ENCODE peak calls at places on chromosomes 4 and X, in seven cellular contexts. One of them, this sample, is unnamed.

GRCh38 chrX:123878177-123878576 is 18.3 kb downstream of the XIAP start:
- DNase-seq in CD4-positive, CD25-positive, alpha-beta regulatory T cell: peak
- DNase-seq in effector memory CD4-positive, alpha-beta T cell: no peak
- DNase-seq in OCI-LY7: peak
- DNase-seq in astrocyte: no peak
- DNase-seq in pancreas: no peak
- DNase-seq in psoas muscle: no peak
- DNase-seq in this sample: peak

GRCh38 chrX:20382518-20383291 is 116.0 kb upstream of the RPS6KA3 start:
- DNase-seq in CD4-positive, CD25-positive, alpha-beta regulatory T cell: no peak
- DNase-seq in effector memory CD4-positive, alpha-beta T cell: no peak
- DNase-seq in OCI-LY7: no peak
- DNase-seq in astrocyte: no peak
- DNase-seq in pancreas: no peak
- DNase-seq in psoas muscle: no peak
- DNase-seq in this sample: no peak

GRCh38 chr4:152709675-152710438 is 30.1 kb upstream of the TMEM154 start:
- DNase-seq in CD4-positive, CD25-positive, alpha-beta regulatory T cell: no peak
- DNase-seq in effector memory CD4-positive, alpha-beta T cell: no peak
- DNase-seq in OCI-LY7: no peak
- DNase-seq in astrocyte: peak
- DNase-seq in pancreas: no peak
- DNase-seq in psoas muscle: no peak
- DNase-seq in this sample: no peak

GRCh38 chrX:70664726-70665125 is 220.1 kb downstream of the DLG3 start:
- DNase-seq in CD4-positive, CD25-positive, alpha-beta regulatory T cell: peak
- DNase-seq in effector memory CD4-positive, alpha-beta T cell: no peak
- DNase-seq in OCI-LY7: peak
- DNase-seq in astrocyte: peak
- DNase-seq in pancreas: peak
- DNase-seq in psoas muscle: no peak
- DNase-seq in this sample: peak

GRCh38 chr4:6616087-6616995 is 24.1 kb upstream of the MRFAP1 start:
- DNase-seq in CD4-positive, CD25-positive, alpha-beta regulatory T cell: no peak
- DNase-seq in effector memory CD4-positive, alpha-beta T cell: no peak
- DNase-seq in OCI-LY7: no peak
- DNase-seq in astrocyte: no peak
- DNase-seq in pancreas: no peak
- DNase-seq in psoas muscle: no peak
- DNase-seq in this sample: no peak

GRCh38 chr4:6824071-6824470 is 41.5 kb downstream of the KIAA0232 start:
- DNase-seq in CD4-positive, CD25-positive, alpha-beta regulatory T cell: no peak
- DNase-seq in effector memory CD4-positive, alpha-beta T cell: no peak
- DNase-seq in OCI-LY7: no peak
- DNase-seq in astrocyte: peak
- DNase-seq in pancreas: no peak
- DNase-seq in psoas muscle: no peak
- DNase-seq in this sample: no peak

GRCh38 chr4:73853246-73853704 is at the start of gene PF4V1:
- DNase-seq in CD4-positive, CD25-positive, alpha-beta regulatory T cell: no peak
- DNase-seq in effector memory CD4-positive, alpha-beta T cell: no peak
- DNase-seq in OCI-LY7: no peak
- DNase-seq in astrocyte: no peak
- DNase-seq in pancreas: peak
- DNase-seq in psoas muscle: peak
- DNase-seq in this sample: no peak

GRCh38 chr4:126071346-126072333 is 756.9 kb downstream of the FAT4 start:
- DNase-seq in CD4-positive, CD25-positive, alpha-beta regulatory T cell: no peak
- DNase-seq in effector memory CD4-positive, alpha-beta T cell: no peak
- DNase-seq in OCI-LY7: no peak
- DNase-seq in astrocyte: peak
- DNase-seq in pancreas: peak
- DNase-seq in psoas muscle: no peak
- DNase-seq in this sample: no peak

GRCh38 chr4:7516116-7516772 is 81.5 kb upstream of the PSAPL1 start:
- DNase-seq in CD4-positive, CD25-positive, alpha-beta regulatory T cell: no peak
- DNase-seq in effector memory CD4-positive, alpha-beta T cell: no peak
- DNase-seq in OCI-LY7: no peak
- DNase-seq in astrocyte: no peak
- DNase-seq in pancreas: no peak
- DNase-seq in psoas muscle: no peak
- DNase-seq in this sample: no peak

GRCh38 chrX:127038065-127038464 is 218.5 kb downstream of the PRR32 start:
- DNase-seq in CD4-positive, CD25-positive, alpha-beta regulatory T cell: no peak
- DNase-seq in effector memory CD4-positive, alpha-beta T cell: no peak
- DNase-seq in OCI-LY7: no peak
- DNase-seq in astrocyte: no peak
- DNase-seq in pancreas: no peak
- DNase-seq in psoas muscle: no peak
- DNase-seq in this sample: no peak

GRCh38 chr4:15470149-15470520 is 453 bp downstream of the CC2D2A start:
- DNase-seq in CD4-positive, CD25-positive, alpha-beta regulatory T cell: no peak
- DNase-seq in effector memory CD4-positive, alpha-beta T cell: no peak
- DNase-seq in OCI-LY7: no peak
- DNase-seq in astrocyte: peak
- DNase-seq in pancreas: no peak
- DNase-seq in psoas muscle: no peak
- DNase-seq in this sample: no peak

GRCh38 chrX:42739258-42739657 is 38.7 kb downstream of the PPP1R2C start:
- DNase-seq in CD4-positive, CD25-positive, alpha-beta regulatory T cell: peak
- DNase-seq in effector memory CD4-positive, alpha-beta T cell: no peak
- DNase-seq in OCI-LY7: peak
- DNase-seq in astrocyte: no peak
- DNase-seq in pancreas: no peak
- DNase-seq in psoas muscle: no peak
- DNase-seq in this sample: peak

GRCh38 chrX:38940547-38940946 is 139.3 kb downstream of the MID1IP1 start:
- DNase-seq in CD4-positive, CD25-positive, alpha-beta regulatory T cell: no peak
- DNase-seq in effector memory CD4-positive, alpha-beta T cell: no peak
- DNase-seq in OCI-LY7: no peak
- DNase-seq in astrocyte: no peak
- DNase-seq in pancreas: no peak
- DNase-seq in psoas muscle: no peak
- DNase-seq in this sample: no peak

GRCh38 chrX:74464722-74465121 is 43.4 kb downstream of the SLC16A2 start:
- DNase-seq in CD4-positive, CD25-positive, alpha-beta regulatory T cell: no peak
- DNase-seq in effector memory CD4-positive, alpha-beta T cell: no peak
- DNase-seq in OCI-LY7: no peak
- DNase-seq in astrocyte: no peak
- DNase-seq in pancreas: no peak
- DNase-seq in psoas muscle: no peak
- DNase-seq in this sample: no peak

GRCh38 chr4:79917246-79917645 is 155.8 kb downstream of the ANTXR2 start:
- DNase-seq in CD4-positive, CD25-positive, alpha-beta regulatory T cell: peak
- DNase-seq in effector memory CD4-positive, alpha-beta T cell: no peak
- DNase-seq in OCI-LY7: peak
- DNase-seq in astrocyte: peak
- DNase-seq in pancreas: no peak
- DNase-seq in psoas muscle: peak
- DNase-seq in this sample: peak

GRCh38 chr4:3689576-3690551 is 76.3 kb upstream of the ADRA2C start:
- DNase-seq in CD4-positive, CD25-positive, alpha-beta regulatory T cell: no peak
- DNase-seq in effector memory CD4-positive, alpha-beta T cell: no peak
- DNase-seq in OCI-LY7: no peak
- DNase-seq in astrocyte: no peak
- DNase-seq in pancreas: no peak
- DNase-seq in psoas muscle: peak
- DNase-seq in this sample: no peak

GRCh38 chrX:72142094-72142843 is 10.6 kb upstream of the RTL5 start:
- DNase-seq in CD4-positive, CD25-positive, alpha-beta regulatory T cell: no peak
- DNase-seq in effector memory CD4-positive, alpha-beta T cell: no peak
- DNase-seq in OCI-LY7: no peak
- DNase-seq in astrocyte: peak
- DNase-seq in pancreas: no peak
- DNase-seq in psoas muscle: no peak
- DNase-seq in this sample: no peak

GRCh38 chrX:1534321-1535168 is 2.4 kb downstream of the P2RY8 start:
- DNase-seq in CD4-positive, CD25-positive, alpha-beta regulatory T cell: peak
- DNase-seq in effector memory CD4-positive, alpha-beta T cell: no peak
- DNase-seq in OCI-LY7: peak
- DNase-seq in astrocyte: no peak
- DNase-seq in pancreas: no peak
- DNase-seq in psoas muscle: no peak
- DNase-seq in this sample: peak

GRCh38 chr4:132992686-132993085 is 156.4 kb upstream of the PCDH10 start:
- DNase-seq in CD4-positive, CD25-positive, alpha-beta regulatory T cell: no peak
- DNase-seq in effector memory CD4-positive, alpha-beta T cell: no peak
- DNase-seq in OCI-LY7: no peak
- DNase-seq in astrocyte: no peak
- DNase-seq in pancreas: no peak
- DNase-seq in psoas muscle: no peak
- DNase-seq in this sample: no peak

GRCh38 chr4:24489870-24490269 is 94.5 kb downstream of the DHX15 start:
- DNase-seq in CD4-positive, CD25-positive, alpha-beta regulatory T cell: no peak
- DNase-seq in effector memory CD4-positive, alpha-beta T cell: no peak
- DNase-seq in OCI-LY7: no peak
- DNase-seq in astrocyte: no peak
- DNase-seq in pancreas: no peak
- DNase-seq in psoas muscle: peak
- DNase-seq in this sample: no peak

GRCh38 chrX:97527725-97528124 is 644.0 kb downstream of the RPA4 start:
- DNase-seq in CD4-positive, CD25-positive, alpha-beta regulatory T cell: no peak
- DNase-seq in effector memory CD4-positive, alpha-beta T cell: no peak
- DNase-seq in OCI-LY7: peak
- DNase-seq in astrocyte: no peak
- DNase-seq in pancreas: no peak
- DNase-seq in psoas muscle: no peak
- DNase-seq in this sample: no peak

GRCh38 chr4:138405439-138405838 is 163.3 kb upstream of the SLC7A11 start:
- DNase-seq in CD4-positive, CD25-positive, alpha-beta regulatory T cell: no peak
- DNase-seq in effector memory CD4-positive, alpha-beta T cell: no peak
- DNase-seq in OCI-LY7: no peak
- DNase-seq in astrocyte: peak
- DNase-seq in pancreas: no peak
- DNase-seq in psoas muscle: no peak
- DNase-seq in this sample: no peak

GRCh38 chr4:180057891-180058643 is 2185.1 kb upstream of the TENM3 start:
- DNase-seq in CD4-positive, CD25-positive, alpha-beta regulatory T cell: no peak
- DNase-seq in effector memory CD4-positive, alpha-beta T cell: no peak
- DNase-seq in OCI-LY7: no peak
- DNase-seq in astrocyte: peak
- DNase-seq in pancreas: peak
- DNase-seq in psoas muscle: peak
- DNase-seq in this sample: no peak

DNA sequence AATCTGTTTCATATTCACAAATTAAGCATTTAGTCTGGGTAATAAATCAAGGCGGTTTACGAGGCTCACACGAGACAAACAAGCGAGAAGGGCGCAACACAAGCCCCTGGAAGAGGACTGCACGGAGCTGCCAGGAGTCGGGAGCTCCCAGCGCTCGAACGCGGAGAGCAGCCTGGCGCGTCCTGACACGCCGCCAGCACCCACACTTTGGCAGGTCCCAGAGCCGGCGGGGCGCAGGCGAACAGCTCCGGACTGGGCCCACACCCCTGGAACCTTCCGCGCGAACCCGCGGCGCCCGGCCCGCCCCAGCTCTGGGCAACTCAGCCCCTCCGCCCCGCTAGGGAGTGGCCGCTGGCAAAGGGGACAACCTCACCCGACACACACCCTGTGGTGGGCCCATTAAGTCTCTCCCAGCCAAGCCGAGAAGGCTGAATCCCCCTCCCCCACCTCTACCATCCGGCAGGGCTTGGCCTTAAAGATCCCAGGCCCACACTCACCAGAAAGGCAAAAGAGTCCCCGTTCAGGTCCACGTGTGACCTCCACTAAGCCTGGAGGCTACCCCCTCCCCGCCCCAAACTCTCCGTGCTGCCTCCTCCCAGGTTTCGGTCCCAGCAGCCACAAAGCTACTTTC is 47.4 kb upstream of the BCOR start:
- DNase-seq in CD4-positive, CD25-positive, alpha-beta regulatory T cell: no peak
- DNase-seq in effector memory CD4-positive, alpha-beta T cell: no peak
- DNase-seq in OCI-LY7: no peak
- DNase-seq in astrocyte: no peak
- DNase-seq in pancreas: no peak
- DNase-seq in psoas muscle: peak
- DNase-seq in this sample: no peak
- H3K27ac ChIP-seq in CD4-positive, CD25-positive, alpha-beta regulatory T cell: no peak
- H3K27ac ChIP-seq in effector memory CD4-positive, alpha-beta T cell: no peak
- H3K27ac ChIP-seq in OCI-LY7: no peak
- H3K27ac ChIP-seq in astrocyte: no peak
- H3K27ac ChIP-seq in pancreas: no peak
- H3K27ac ChIP-seq in psoas muscle: no peak
- H3K27ac ChIP-seq in this sample: no peak

GRCh38 chr4:76463568-76463967 is 28.5 kb downstream of the SHROOM3 start:
- DNase-seq in CD4-positive, CD25-positive, alpha-beta regulatory T cell: no peak
- DNase-seq in effector memory CD4-positive, alpha-beta T cell: no peak
- DNase-seq in OCI-LY7: no peak
- DNase-seq in astrocyte: no peak
- DNase-seq in pancreas: no peak
- DNase-seq in psoas muscle: no peak
- DNase-seq in this sample: no peak
- H3K27ac ChIP-seq in CD4-positive, CD25-positive, alpha-beta regulatory T cell: no peak
- H3K27ac ChIP-seq in effector memory CD4-positive, alpha-beta T cell: no peak
- H3K27ac ChIP-seq in OCI-LY7: no peak
- H3K27ac ChIP-seq in astrocyte: no peak
- H3K27ac ChIP-seq in pancreas: no peak
- H3K27ac ChIP-seq in psoas muscle: no peak
- H3K27ac ChIP-seq in this sample: no peak

GRCh38 chr4:37561803-37562207 is 124.4 kb downstream of the RELL1 start:
- DNase-seq in CD4-positive, CD25-positive, alpha-beta regulatory T cell: no peak
- DNase-seq in effector memory CD4-positive, alpha-beta T cell: no peak
- DNase-seq in OCI-LY7: no peak
- DNase-seq in astrocyte: peak
- DNase-seq in pancreas: no peak
- DNase-seq in psoas muscle: no peak
- DNase-seq in this sample: no peak
- H3K27ac ChIP-seq in CD4-positive, CD25-positive, alpha-beta regulatory T cell: no peak
- H3K27ac ChIP-seq in effector memory CD4-positive, alpha-beta T cell: no peak
- H3K27ac ChIP-seq in OCI-LY7: no peak
- H3K27ac ChIP-seq in astrocyte: no peak
- H3K27ac ChIP-seq in pancreas: no peak
- H3K27ac ChIP-seq in psoas muscle: no peak
- H3K27ac ChIP-seq in this sample: no peak

DNA sequence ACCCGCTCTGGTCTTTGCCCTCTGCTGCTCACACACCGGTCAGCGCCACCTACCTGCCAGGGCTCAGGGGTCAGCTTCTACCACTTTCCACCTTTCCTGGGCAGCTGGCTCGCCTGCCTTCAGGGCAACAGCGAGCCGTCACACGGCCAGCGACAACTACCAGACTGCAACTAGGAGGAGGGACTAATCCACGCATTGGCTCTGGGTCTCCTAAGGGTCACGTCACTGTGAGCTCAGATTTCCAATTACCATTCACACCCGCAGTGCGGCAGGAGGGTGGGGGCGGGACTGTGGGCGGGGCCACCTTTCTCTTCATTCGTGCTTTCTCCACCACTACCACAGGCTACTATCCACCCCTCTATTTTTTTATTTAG is at the start of gene BEX5:
- DNase-seq in CD4-positive, CD25-positive, alpha-beta regulatory T cell: peak
- DNase-seq in effector memory CD4-positive, alpha-beta T cell: peak
- DNase-seq in OCI-LY7: no peak
- DNase-seq in astrocyte: no peak
- DNase-seq in pancreas: peak
- DNase-seq in psoas muscle: peak
- DNase-seq in this sample: peak
- H3K27ac ChIP-seq in CD4-positive, CD25-positive, alpha-beta regulatory T cell: peak
- H3K27ac ChIP-seq in effector memory CD4-positive, alpha-beta T cell: peak
- H3K27ac ChIP-seq in OCI-LY7: no peak
- H3K27ac ChIP-seq in astrocyte: no peak
- H3K27ac ChIP-seq in pancreas: peak
- H3K27ac ChIP-seq in psoas muscle: no peak
- H3K27ac ChIP-seq in this sample: peak